ENCODE peak calls at places on chromosomes 7 and 10, in four cellular contexts. One of them, this sample, is unnamed.

GRCh38 chr7:85070967-85071628 is 115.8 kb downstream of the SEMA3D start:
- DNase-seq in aorta: no peak
- DNase-seq in mesendoderm: no peak
- DNase-seq in neuronal stem cell: no peak
- DNase-seq in this sample: peak

GRCh38 chr10:99551158-99551557 is 18.4 kb downstream of the NKX2-3 start:
- DNase-seq in mesendoderm: peak
- DNase-seq in neuronal stem cell: no peak
- DNase-seq in aorta: no peak
- DNase-seq in this sample: peak

GRCh38 chr7:17696422-17696821 is 243.9 kb downstream of the SNX13 start:
- DNase-seq in neuronal stem cell: no peak
- DNase-seq in aorta: peak
- DNase-seq in mesendoderm: no peak
- DNase-seq in this sample: peak

GRCh38 chr7:36110584-36110983 is 42.5 kb upstream of the EEPD1 start:
- DNase-seq in mesendoderm: no peak
- DNase-seq in neuronal stem cell: no peak
- DNase-seq in aorta: no peak
- DNase-seq in this sample: no peak

GRCh38 chr7:45089314-45089891 is 634 bp upstream of the NACAD start:
- DNase-seq in mesendoderm: peak
- DNase-seq in neuronal stem cell: peak
- DNase-seq in aorta: peak
- DNase-seq in this sample: no peak

GRCh38 chr10:77974396-77975074 is 48.0 kb upstream of the DLG5 start:
- DNase-seq in aorta: no peak
- DNase-seq in neuronal stem cell: peak
- DNase-seq in mesendoderm: peak
- DNase-seq in this sample: no peak

GRCh38 chr10:16184911-16185310 is 251.9 kb upstream of the PTER start:
- DNase-seq in mesendoderm: no peak
- DNase-seq in neuronal stem cell: no peak
- DNase-seq in aorta: no peak
- DNase-seq in this sample: no peak

GRCh38 chr10:60367431-60367830 is 22.2 kb downstream of the ANK3 start:
- DNase-seq in mesendoderm: peak
- DNase-seq in aorta: no peak
- DNase-seq in neuronal stem cell: no peak
- DNase-seq in this sample: no peak

GRCh38 chr7:2394566-2395082 is 8.8 kb upstream of the CHST12 start:
- DNase-seq in neuronal stem cell: no peak
- DNase-seq in aorta: no peak
- DNase-seq in mesendoderm: no peak
- DNase-seq in this sample: no peak

GRCh38 chr7:1763033-1763432 is 93.0 kb downstream of the ELFN1 start:
- DNase-seq in neuronal stem cell: no peak
- DNase-seq in mesendoderm: no peak
- DNase-seq in aorta: no peak
- DNase-seq in this sample: no peak

GRCh38 chr7:16915405-16915804 is 33.6 kb upstream of the AGR3 start:
- DNase-seq in neuronal stem cell: no peak
- DNase-seq in aorta: no peak
- DNase-seq in mesendoderm: peak
- DNase-seq in this sample: peak

GRCh38 chr7:95871078-95871848 is 98.9 kb downstream of the DYNC1I1 start:
- DNase-seq in mesendoderm: peak
- DNase-seq in neuronal stem cell: peak
- DNase-seq in aorta: no peak
- DNase-seq in this sample: no peak

GRCh38 chr7:140639366-140640053 is 1.1 kb downstream of the DENND2A start:
- DNase-seq in neuronal stem cell: no peak
- DNase-seq in aorta: peak
- DNase-seq in mesendoderm: peak
- DNase-seq in this sample: no peak

GRCh38 chr10:11164806-11165590 is 147.3 kb downstream of the CELF2 start:
- DNase-seq in mesendoderm: peak
- DNase-seq in aorta: peak
- DNase-seq in neuronal stem cell: peak
- DNase-seq in this sample: peak

GRCh38 chr7:157552295-157552993 is 215.6 kb downstream of the DNAJB6 start:
- DNase-seq in neuronal stem cell: no peak
- DNase-seq in aorta: no peak
- DNase-seq in mesendoderm: no peak
- DNase-seq in this sample: no peak

GRCh38 chr7:137032436-137032835 is 164.0 kb downstream of the CHRM2 start:
- DNase-seq in neuronal stem cell: no peak
- DNase-seq in mesendoderm: no peak
- DNase-seq in aorta: no peak
- DNase-seq in this sample: no peak

GRCh38 chr7:157930441-157930840 is 593.6 kb downstream of the DNAJB6 start:
- DNase-seq in mesendoderm: no peak
- DNase-seq in neuronal stem cell: no peak
- DNase-seq in aorta: no peak
- DNase-seq in this sample: no peak

GRCh38 chr10:49187950-49188761 is at the start of gene TMEM273:
- DNase-seq in neuronal stem cell: no peak
- DNase-seq in mesendoderm: no peak
- DNase-seq in aorta: peak
- DNase-seq in this sample: no peak

GRCh38 chr7:42014625-42015412 is 222.2 kb downstream of the GLI3 start:
- DNase-seq in aorta: no peak
- DNase-seq in neuronal stem cell: peak
- DNase-seq in mesendoderm: peak
- DNase-seq in this sample: no peak

GRCh38 chr7:29488203-29488970 is 75.2 kb upstream of the PRR15 start:
- DNase-seq in aorta: no peak
- DNase-seq in mesendoderm: no peak
- DNase-seq in neuronal stem cell: no peak
- DNase-seq in this sample: no peak

GRCh38 chr7:24637021-24637420 is 63.8 kb downstream of the PALS2 start:
- DNase-seq in mesendoderm: no peak
- DNase-seq in aorta: no peak
- DNase-seq in neuronal stem cell: no peak
- DNase-seq in this sample: no peak

GRCh38 chr7:130896898-130897514 is 163.0 kb upstream of the KLF14 start:
- DNase-seq in neuronal stem cell: peak
- DNase-seq in mesendoderm: peak
- DNase-seq in aorta: peak
- DNase-seq in this sample: no peak

GRCh38 chr10:27783660-27784059 is 38.0 kb upstream of the MKX start:
- DNase-seq in neuronal stem cell: peak
- DNase-seq in mesendoderm: peak
- DNase-seq in aorta: no peak
- DNase-seq in this sample: peak

GRCh38 chr7:34339061-34339526 is 318.9 kb upstream of the NPSR1 start:
- DNase-seq in neuronal stem cell: no peak
- DNase-seq in mesendoderm: no peak
- DNase-seq in aorta: no peak
- DNase-seq in this sample: no peak

GRCh38 chr10:96413151-96413787 is 54.5 kb upstream of the OPALIN start:
- DNase-seq in mesendoderm: no peak
- DNase-seq in neuronal stem cell: no peak
- DNase-seq in aorta: no peak
- DNase-seq in this sample: no peak

GRCh38 chr10:71268247-71268691 is 50.8 kb upstream of the SLC29A3 start:
- DNase-seq in neuronal stem cell: no peak
- DNase-seq in aorta: no peak
- DNase-seq in mesendoderm: peak
- DNase-seq in this sample: no peak

GRCh38 chr10:86520871-86521619 is 547 bp downstream of the WAPL start:
- DNase-seq in aorta: peak
- DNase-seq in mesendoderm: peak
- DNase-seq in neuronal stem cell: no peak
- DNase-seq in this sample: no peak

GRCh38 chr7:130841416-130841815 is 107.4 kb upstream of the KLF14 start:
- DNase-seq in mesendoderm: no peak
- DNase-seq in aorta: no peak
- DNase-seq in neuronal stem cell: no peak
- DNase-seq in this sample: no peak

GRCh38 chr10:88194041-88194887 is 330.8 kb downstream of the PTEN start:
- DNase-seq in aorta: no peak
- DNase-seq in mesendoderm: peak
- DNase-seq in neuronal stem cell: no peak
- DNase-seq in this sample: no peak

GRCh38 chr7:31413735-31414134 is 73.2 kb upstream of the NEUROD6 start:
- DNase-seq in mesendoderm: no peak
- DNase-seq in aorta: no peak
- DNase-seq in neuronal stem cell: no peak
- DNase-seq in this sample: no peak

GRCh38 chr7:134834689-134835462 is 55.4 kb downstream of the CALD1 start:
- DNase-seq in aorta: no peak
- DNase-seq in mesendoderm: peak
- DNase-seq in neuronal stem cell: no peak
- DNase-seq in this sample: peak

GRCh38 chr7:23014681-23015080 is 751 bp upstream of the HYCC1 start:
- DNase-seq in mesendoderm: no peak
- DNase-seq in aorta: no peak
- DNase-seq in neuronal stem cell: no peak
- DNase-seq in this sample: no peak
- H3K4me3 ChIP-seq in mesendoderm: no peak
- H3K4me3 ChIP-seq in aorta: no peak
- H3K4me3 ChIP-seq in neuronal stem cell: no peak
- H3K4me3 ChIP-seq in this sample: no peak

DNA sequence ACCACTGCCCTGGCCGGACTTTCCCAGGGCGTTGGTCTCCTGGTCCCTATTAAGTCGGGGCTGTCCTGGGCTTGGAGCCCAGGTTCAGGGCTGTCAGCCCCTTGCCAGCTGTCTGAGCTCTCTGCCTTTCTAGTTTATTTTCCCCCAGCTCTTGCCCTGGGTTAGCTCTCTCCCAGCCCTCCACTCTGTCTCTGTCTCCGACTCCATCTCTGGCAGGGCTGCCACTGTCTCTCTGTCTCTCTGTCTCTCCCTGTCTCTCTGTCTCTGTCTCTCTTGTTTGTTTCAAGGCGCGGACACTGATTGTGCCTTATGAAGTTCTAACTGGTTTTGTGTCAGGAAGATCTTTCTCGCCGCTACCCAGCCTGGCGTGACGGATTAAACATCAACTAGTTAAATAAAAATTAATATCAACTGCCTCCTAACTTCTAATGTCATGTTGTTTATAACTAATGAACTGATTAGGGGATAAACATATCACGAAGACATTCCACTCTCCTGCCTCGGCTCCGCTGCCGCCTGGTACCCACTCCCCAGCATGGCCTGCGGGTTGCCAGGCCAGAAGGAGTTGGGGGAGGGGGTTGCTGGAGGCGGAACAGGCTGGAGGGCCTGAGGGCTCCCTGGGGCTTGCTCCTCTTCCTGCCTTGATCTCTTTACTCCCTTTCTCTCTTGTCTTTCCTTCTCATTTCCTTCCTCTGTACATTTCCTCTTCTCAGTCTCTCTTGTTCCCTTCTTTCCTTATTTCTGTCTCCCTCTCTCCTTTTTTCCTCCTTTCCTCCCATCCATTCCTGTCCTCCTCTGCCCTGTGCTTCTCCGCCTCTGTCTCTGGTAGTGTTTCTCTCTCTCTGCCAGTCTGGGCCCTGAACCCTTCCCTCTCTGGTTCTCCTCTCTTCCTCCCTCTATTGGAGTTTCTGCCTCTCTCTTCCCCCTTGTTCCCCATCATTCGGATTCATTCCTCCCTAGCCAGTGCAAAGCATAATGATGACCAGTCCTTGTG is 13.5 kb upstream of the PAX2 start:
- DNase-seq in aorta: no peak
- DNase-seq in mesendoderm: no peak
- DNase-seq in neuronal stem cell: no peak
- DNase-seq in this sample: no peak
- H3K4me3 ChIP-seq in aorta: no peak
- H3K4me3 ChIP-seq in mesendoderm: no peak
- H3K4me3 ChIP-seq in neuronal stem cell: no peak
- H3K4me3 ChIP-seq in this sample: no peak

GRCh38 chr7:143407296-143408246 is 1.1 kb downstream of the EPHA1 start:
- DNase-seq in neuronal stem cell: no peak
- DNase-seq in aorta: peak
- DNase-seq in mesendoderm: peak
- DNase-seq in this sample: no peak
- H3K4me3 ChIP-seq in neuronal stem cell: no peak
- H3K4me3 ChIP-seq in aorta: no peak
- H3K4me3 ChIP-seq in mesendoderm: peak
- H3K4me3 ChIP-seq in this sample: no peak

DNA sequence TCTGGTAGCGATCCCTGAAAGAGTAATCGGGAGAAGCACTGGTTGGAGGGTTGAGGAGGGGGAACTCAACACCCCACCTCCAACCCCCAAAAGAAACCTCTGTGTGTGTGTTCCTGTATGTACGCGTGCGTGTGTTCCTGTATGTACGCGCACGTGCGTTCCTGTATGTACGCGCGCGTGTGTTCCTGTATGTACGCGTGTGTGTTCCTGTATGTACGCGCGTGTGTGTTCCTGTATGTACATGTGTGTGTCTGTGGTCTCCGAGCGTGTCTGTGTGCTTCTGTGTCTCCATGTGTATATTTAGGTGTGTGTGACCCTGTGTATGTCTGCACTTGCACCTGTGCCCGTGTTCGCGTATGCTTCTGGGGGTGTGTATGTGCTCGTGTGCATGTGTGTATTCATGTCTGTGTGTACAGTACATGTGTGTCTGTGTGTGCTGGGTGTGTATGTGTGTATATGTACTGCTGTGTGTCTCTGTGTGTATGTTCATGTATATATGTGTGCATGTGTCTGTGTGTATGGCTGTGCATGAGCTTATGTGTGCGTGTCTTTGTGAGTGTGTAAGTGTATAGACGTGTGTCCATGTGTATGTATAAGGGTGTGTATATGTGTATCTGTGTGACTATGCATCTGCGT is 42.9 kb upstream of the KLF6 start:
- DNase-seq in mesendoderm: no peak
- DNase-seq in aorta: no peak
- DNase-seq in neuronal stem cell: no peak
- DNase-seq in this sample: no peak
- H3K4me3 ChIP-seq in mesendoderm: no peak
- H3K4me3 ChIP-seq in aorta: no peak
- H3K4me3 ChIP-seq in neuronal stem cell: peak
- H3K4me3 ChIP-seq in this sample: no peak

GRCh38 chr7:6379881-6380280 is 67.9 kb downstream of the DAGLB start:
- DNase-seq in mesendoderm: no peak
- DNase-seq in neuronal stem cell: no peak
- DNase-seq in aorta: no peak
- DNase-seq in this sample: no peak
- H3K4me3 ChIP-seq in mesendoderm: no peak
- H3K4me3 ChIP-seq in neuronal stem cell: no peak
- H3K4me3 ChIP-seq in aorta: no peak
- H3K4me3 ChIP-seq in this sample: no peak

DNA sequence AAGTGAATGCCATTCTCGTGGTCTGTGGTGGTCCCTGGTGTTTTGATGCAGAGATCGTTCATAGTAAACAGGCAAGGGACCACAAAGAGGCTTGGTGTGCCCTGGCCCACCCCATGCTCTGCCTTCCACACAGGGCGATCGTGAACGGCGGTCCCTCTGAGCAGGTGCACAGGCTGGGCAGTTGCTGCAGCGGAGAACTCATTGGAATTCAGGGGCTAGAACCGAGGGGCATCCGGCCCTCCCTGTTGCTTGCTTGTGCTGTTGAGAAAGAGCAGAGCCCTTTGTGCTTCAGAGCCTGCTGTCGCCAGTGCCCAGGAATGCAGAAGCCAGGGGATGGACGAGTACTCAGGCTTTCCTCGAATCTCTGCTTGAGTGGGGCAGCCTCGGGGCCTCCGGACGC is 79.0 kb upstream of the BTBD16 start:
- DNase-seq in mesendoderm: no peak
- DNase-seq in neuronal stem cell: peak
- DNase-seq in aorta: peak
- DNase-seq in this sample: no peak
- H3K4me3 ChIP-seq in mesendoderm: no peak
- H3K4me3 ChIP-seq in neuronal stem cell: no peak
- H3K4me3 ChIP-seq in aorta: no peak
- H3K4me3 ChIP-seq in this sample: no peak

GRCh38 chr10:128210215-128211063 is 84.2 kb upstream of the MKI67 start:
- DNase-seq in aorta: peak
- DNase-seq in neuronal stem cell: peak
- DNase-seq in mesendoderm: peak
- DNase-seq in this sample: no peak
- H3K4me3 ChIP-seq in aorta: peak
- H3K4me3 ChIP-seq in neuronal stem cell: peak
- H3K4me3 ChIP-seq in mesendoderm: peak
- H3K4me3 ChIP-seq in this sample: peak